ENCODE peak calls at places on chromosomes 5 and 9, in four cellular contexts. One of them, this sample, is unnamed. For H3K9me3, the result is how much of the 10 kb centered on the place peaks cover.

GRCh38 chr5:27437594-27438200 is 399.3 kb upstream of the CDH9 start:
- DNase-seq in HCT116: no peak
- DNase-seq in GM12878: no peak
- DNase-seq in neuronal stem cell: no peak
- DNase-seq in this sample: no peak

GRCh38 chr5:147659166-147659929 is 123.2 kb downstream of the JAKMIP2 start:
- DNase-seq in HCT116: no peak
- DNase-seq in GM12878: no peak
- DNase-seq in neuronal stem cell: no peak
- DNase-seq in this sample: no peak

GRCh38 chr9:10613413-10613812 is 611 bp upstream of the PTPRD start:
- DNase-seq in HCT116: no peak
- DNase-seq in GM12878: no peak
- DNase-seq in neuronal stem cell: no peak
- DNase-seq in this sample: no peak

GRCh38 chr9:95966303-95966702 is 90.8 kb downstream of the ERCC6L2 start:
- DNase-seq in HCT116: no peak
- DNase-seq in GM12878: no peak
- DNase-seq in neuronal stem cell: no peak
- DNase-seq in this sample: no peak

GRCh38 chr5:75824323-75824722 is 107.1 kb upstream of the POC5 start:
- DNase-seq in HCT116: no peak
- DNase-seq in GM12878: no peak
- DNase-seq in neuronal stem cell: no peak
- DNase-seq in this sample: no peak

GRCh38 chr5:132086277-132086794 is 12.7 kb downstream of the CSF2 start:
- DNase-seq in HCT116: no peak
- DNase-seq in GM12878: no peak
- DNase-seq in neuronal stem cell: no peak
- DNase-seq in this sample: no peak

GRCh38 chr9:24218656-24219055 is 327.0 kb downstream of the IZUMO3 start:
- DNase-seq in HCT116: no peak
- DNase-seq in GM12878: no peak
- DNase-seq in neuronal stem cell: no peak
- DNase-seq in this sample: no peak

GRCh38 chr5:160445132-160445531 is 23.5 kb downstream of the PTTG1 start:
- DNase-seq in HCT116: no peak
- DNase-seq in GM12878: no peak
- DNase-seq in neuronal stem cell: no peak
- DNase-seq in this sample: no peak

GRCh38 chr5:80186634-80187033 is 69.2 kb downstream of the SERINC5 start:
- DNase-seq in HCT116: no peak
- DNase-seq in GM12878: no peak
- DNase-seq in neuronal stem cell: no peak
- DNase-seq in this sample: no peak

GRCh38 chr9:29319727-29320513 is 1746.6 kb upstream of the C9orf72 start:
- DNase-seq in HCT116: no peak
- DNase-seq in GM12878: no peak
- DNase-seq in neuronal stem cell: no peak
- DNase-seq in this sample: no peak

GRCh38 chr9:116448463-116448862 is 238.6 kb upstream of the TRIM32 start:
- DNase-seq in HCT116: no peak
- DNase-seq in GM12878: no peak
- DNase-seq in neuronal stem cell: no peak
- DNase-seq in this sample: no peak

GRCh38 chr5:130720355-130720754 is 444.7 kb downstream of the HINT1 start:
- DNase-seq in HCT116: peak
- DNase-seq in GM12878: no peak
- DNase-seq in neuronal stem cell: peak
- DNase-seq in this sample: no peak

GRCh38 chr9:82665324-82665723 is 397.6 kb downstream of the RASEF start:
- DNase-seq in HCT116: no peak
- DNase-seq in GM12878: no peak
- DNase-seq in neuronal stem cell: no peak
- DNase-seq in this sample: no peak

GRCh38 chr5:342501-343460 is 21.3 kb downstream of the AHRR start:
- DNase-seq in HCT116: no peak
- DNase-seq in GM12878: no peak
- DNase-seq in neuronal stem cell: no peak
- DNase-seq in this sample: no peak

GRCh38 chr5:57650360-57651069 is 167.9 kb upstream of the ACTBL2 start:
- DNase-seq in HCT116: peak
- DNase-seq in GM12878: peak
- DNase-seq in neuronal stem cell: no peak
- DNase-seq in this sample: peak

GRCh38 chr5:158463971-158464370 is 605.0 kb upstream of the CLINT1 start:
- DNase-seq in HCT116: no peak
- DNase-seq in GM12878: no peak
- DNase-seq in neuronal stem cell: no peak
- DNase-seq in this sample: no peak

GRCh38 chr9:87390361-87390760 is 107.3 kb upstream of the DAPK1 start:
- DNase-seq in HCT116: no peak
- DNase-seq in GM12878: no peak
- DNase-seq in neuronal stem cell: no peak
- DNase-seq in this sample: no peak

GRCh38 chr5:141951341-141951781 is 6.6 kb downstream of the PCDH12 start:
- DNase-seq in HCT116: no peak
- DNase-seq in GM12878: no peak
- DNase-seq in neuronal stem cell: no peak
- DNase-seq in this sample: no peak

GRCh38 chr5:160651682-160652645 is 200.0 kb downstream of the ATP10B start:
- DNase-seq in HCT116: no peak
- DNase-seq in GM12878: no peak
- DNase-seq in neuronal stem cell: no peak
- DNase-seq in this sample: no peak

GRCh38 chr9:86977205-86977835 is 30.0 kb upstream of the GAS1 start:
- DNase-seq in HCT116: no peak
- DNase-seq in GM12878: no peak
- DNase-seq in neuronal stem cell: no peak
- DNase-seq in this sample: no peak

GRCh38 chr9:33850677-33851076 is 33.7 kb downstream of the UBE2R2 start:
- DNase-seq in HCT116: no peak
- DNase-seq in GM12878: no peak
- DNase-seq in neuronal stem cell: no peak
- DNase-seq in this sample: no peak

GRCh38 chr5:173689171-173689676 is 72.8 kb upstream of the BOD1 start:
- DNase-seq in HCT116: no peak
- DNase-seq in GM12878: no peak
- DNase-seq in neuronal stem cell: no peak
- DNase-seq in this sample: no peak

GRCh38 chr5:127696688-127697087 is 6.5 kb upstream of the CCDC192 start:
- DNase-seq in HCT116: no peak
- DNase-seq in GM12878: no peak
- DNase-seq in neuronal stem cell: no peak
- DNase-seq in this sample: no peak

GRCh38 chr5:129771058-129771838 is 23.4 kb downstream of the MINAR2 start:
- DNase-seq in HCT116: peak
- DNase-seq in GM12878: peak
- DNase-seq in neuronal stem cell: peak
- DNase-seq in this sample: peak

GRCh38 chr9:9016597-9016996 is 1217.0 kb upstream of the DMAC1 start:
- DNase-seq in HCT116: no peak
- DNase-seq in GM12878: no peak
- DNase-seq in neuronal stem cell: no peak
- DNase-seq in this sample: no peak

GRCh38 chr5:36839479-36839878 is 37.1 kb upstream of the NIPBL start:
- DNase-seq in HCT116: no peak
- DNase-seq in GM12878: no peak
- DNase-seq in neuronal stem cell: no peak
- DNase-seq in this sample: no peak

GRCh38 chr5:54742417-54742889 is 224.9 kb downstream of the SNX18 start:
- DNase-seq in HCT116: no peak
- DNase-seq in GM12878: no peak
- DNase-seq in neuronal stem cell: no peak
- DNase-seq in this sample: peak

GRCh38 chr9:35059438-35059837 is 13.0 kb downstream of the VCP start:
- DNase-seq in HCT116: no peak
- DNase-seq in GM12878: no peak
- DNase-seq in neuronal stem cell: no peak
- DNase-seq in this sample: no peak

GRCh38 chr5:76291305-76292077 is 111.6 kb upstream of the IQGAP2 start:
- DNase-seq in HCT116: no peak
- DNase-seq in GM12878: no peak
- DNase-seq in neuronal stem cell: no peak
- DNase-seq in this sample: no peak

GRCh38 chr5:134140530-134141201 is 26.2 kb downstream of the TCF7 start:
- DNase-seq in HCT116: peak
- DNase-seq in GM12878: no peak
- DNase-seq in neuronal stem cell: peak
- DNase-seq in this sample: peak

GRCh38 chr9:2271426-2271825 is 256.3 kb downstream of the SMARCA2 start:
- DNase-seq in HCT116: peak
- DNase-seq in GM12878: peak
- DNase-seq in neuronal stem cell: no peak
- DNase-seq in this sample: no peak

GRCh38 chr9:2261421-2262103 is 246.4 kb downstream of the SMARCA2 start:
- DNase-seq in HCT116: peak
- DNase-seq in GM12878: no peak
- DNase-seq in neuronal stem cell: no peak
- DNase-seq in this sample: no peak

GRCh38 chr5:8470489-8470888 is 601.5 kb downstream of the MTRR start:
- DNase-seq in HCT116: no peak
- DNase-seq in GM12878: no peak
- DNase-seq in neuronal stem cell: no peak
- DNase-seq in this sample: no peak

GRCh38 chr5:8474569-8474930 is 605.6 kb downstream of the MTRR start:
- DNase-seq in HCT116: no peak
- DNase-seq in GM12878: no peak
- DNase-seq in neuronal stem cell: no peak
- DNase-seq in this sample: no peak

GRCh38 chr5:8478308-8478707 is 609.4 kb downstream of the MTRR start:
- DNase-seq in HCT116: no peak
- DNase-seq in GM12878: no peak
- DNase-seq in neuronal stem cell: no peak
- DNase-seq in this sample: no peak

GRCh38 chr5:8473016-8473415 is 604.1 kb downstream of the MTRR start:
- DNase-seq in HCT116: no peak
- DNase-seq in GM12878: no peak
- DNase-seq in neuronal stem cell: no peak
- DNase-seq in this sample: no peak

GRCh38 chr5:8473827-8474568 is 605.0 kb downstream of the MTRR start:
- DNase-seq in HCT116: no peak
- DNase-seq in GM12878: no peak
- DNase-seq in neuronal stem cell: no peak
- DNase-seq in this sample: no peak
- H3K9me3 ChIP-seq in HCT116: under half
- H3K9me3 ChIP-seq in GM12878: under half
- H3K9me3 ChIP-seq in neuronal stem cell: under half
- H3K9me3 ChIP-seq in this sample: under half

DNA sequence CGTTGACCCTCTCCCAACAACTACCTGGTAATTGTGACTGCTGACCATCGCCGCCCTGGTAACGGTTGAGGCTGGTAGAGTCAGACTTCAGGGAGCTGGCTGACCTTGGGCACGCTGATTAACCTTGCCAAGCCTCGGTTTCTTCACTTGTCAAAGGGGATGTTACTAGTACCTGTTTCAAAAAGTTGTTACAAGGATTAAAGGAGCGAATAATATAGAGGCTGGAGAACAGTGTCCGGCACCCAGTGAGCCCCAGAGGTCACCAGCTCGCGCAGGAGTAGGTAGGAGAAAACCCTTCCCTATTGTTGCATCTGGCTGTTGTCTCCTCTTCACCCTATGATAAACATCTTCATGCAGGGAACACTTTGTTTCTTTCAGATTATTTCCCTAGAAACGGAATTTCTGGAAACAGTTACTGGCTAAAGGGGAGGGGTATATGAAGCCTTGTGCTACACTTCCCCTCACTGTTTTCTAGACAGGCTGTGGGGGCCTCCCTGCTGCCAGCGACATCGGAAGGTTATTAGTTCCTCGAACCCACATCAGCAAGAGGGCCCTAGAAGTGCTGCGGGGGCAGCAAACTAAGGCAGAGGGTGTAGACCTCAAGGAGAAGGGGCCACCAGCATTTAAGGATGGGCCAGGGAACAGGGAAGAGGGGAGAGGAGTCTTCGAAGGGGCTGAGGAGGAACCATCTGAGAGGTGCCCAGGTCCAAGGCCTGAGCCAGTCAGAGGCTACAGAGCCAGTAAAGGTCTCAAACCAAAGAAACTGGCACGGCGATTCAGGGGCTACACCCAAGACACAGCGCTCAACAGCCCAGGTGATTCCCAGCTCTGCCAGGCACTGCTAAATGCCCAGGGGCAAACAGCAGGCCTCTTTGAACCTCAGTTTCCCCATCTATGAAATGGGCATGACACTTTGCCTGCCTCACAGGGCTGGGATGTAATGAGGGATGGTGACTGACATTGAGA is 37.6 kb downstream of the HRH2 start:
- DNase-seq in HCT116: no peak
- DNase-seq in GM12878: no peak
- DNase-seq in neuronal stem cell: no peak
- DNase-seq in this sample: no peak
- H3K27ac ChIP-seq in HCT116: no peak
- H3K27ac ChIP-seq in GM12878: no peak
- H3K27ac ChIP-seq in neuronal stem cell: no peak
- H3K27ac ChIP-seq in this sample: no peak

GRCh38 chr5:73913971-73914370 is 288.0 kb downstream of the ARHGEF28 start:
- DNase-seq in HCT116: no peak
- DNase-seq in GM12878: no peak
- DNase-seq in neuronal stem cell: no peak
- DNase-seq in this sample: no peak

GRCh38 chr5:73911761-73912393 is 285.9 kb downstream of the ARHGEF28 start:
- DNase-seq in HCT116: no peak
- DNase-seq in GM12878: no peak
- DNase-seq in neuronal stem cell: no peak
- DNase-seq in this sample: no peak

GRCh38 chr5:73909474-73909873 is 283.5 kb downstream of the ARHGEF28 start:
- DNase-seq in HCT116: no peak
- DNase-seq in GM12878: no peak
- DNase-seq in neuronal stem cell: no peak
- DNase-seq in this sample: no peak

GRCh38 chr5:73908846-73909245 is 282.9 kb downstream of the ARHGEF28 start:
- DNase-seq in HCT116: no peak
- DNase-seq in GM12878: no peak
- DNase-seq in neuronal stem cell: no peak
- DNase-seq in this sample: no peak

GRCh38 chr5:73912755-73913365 is 286.9 kb downstream of the ARHGEF28 start:
- DNase-seq in HCT116: no peak
- DNase-seq in GM12878: peak
- DNase-seq in neuronal stem cell: no peak
- DNase-seq in this sample: no peak
- H3K9ac ChIP-seq in HCT116: no peak
- H3K9ac ChIP-seq in GM12878: no peak
- H3K9ac ChIP-seq in neuronal stem cell: no peak
- H3K9ac ChIP-seq in this sample: no peak

GRCh38 chr5:178965465-178966055 is 24.6 kb downstream of the ZNF454 start:
- DNase-seq in HCT116: no peak
- DNase-seq in GM12878: no peak
- DNase-seq in neuronal stem cell: no peak
- DNase-seq in this sample: no peak
- H3K9me3 ChIP-seq in HCT116: under half
- H3K9me3 ChIP-seq in GM12878: under half
- H3K9me3 ChIP-seq in neuronal stem cell: half or more
- H3K9me3 ChIP-seq in this sample: under half

This sample was measured in SK-N-MC.